ENCODE peak calls at places on chromosomes 16 and 17, in eight cellular contexts. S is SK-N-SH treated with all-trans-retinoic acid at 6 μM for 48 hours; G is stimulated activated naive CD8-positive, alpha-beta T cell treated with anti-CD3 and anti-CD28 coated beads, Interleukin-15, Interleukin-2, amounts not matched to agents 100 U/mL and 50 U/mL, for 24 hours; F is HCT116; B is right cardiac atrium; J is RWPE2; Q is CD8-positive, alpha-beta T cell; L is Right ventricle myocardium inferior. P is an unnamed sample.

GRCh38 chr16:3863587-3863986 is 16.9 kb downstream of the CREBBP start:
- ATAC-seq in S (no peak), G (no peak), F (peak), B (peak), J (no peak), Q (no peak), L (peak), P (no peak)

GRCh38 chr16:58000706-58001676 is at the start of gene USB1:
- ATAC-seq in S (peak), G (peak), F (peak), B (peak), J (peak), Q (peak), L (peak), P (peak)

GRCh38 chr16:82361885-82362284 is 191.9 kb upstream of the MPHOSPH6 start:
- ATAC-seq in S (no peak), G (no peak), F (no peak), B (no peak), J (no peak), Q (no peak), L (no peak), P (no peak)

GRCh38 chr17:29671661-29672060 is 48.9 kb upstream of the CORO6 start:
- ATAC-seq in S (no peak), G (no peak), F (no peak), B (no peak), J (no peak), Q (no peak), L (no peak), P (no peak)

GRCh38 chr17:37743612-37743874 is 1.3 kb downstream of the HNF1B start:
- ATAC-seq in S (no peak), G (no peak), F (peak), B (peak), J (no peak), Q (no peak), L (peak), P (no peak)

GRCh38 chr16:55000595-55000994 is 69.9 kb downstream of the IRX5 start:
- ATAC-seq in S (no peak), G (no peak), F (no peak), B (no peak), J (peak), Q (no peak), L (no peak), P (no peak)

GRCh38 chr17:64115043-64115698 is 14.8 kb downstream of the ERN1 start:
- ATAC-seq in S (no peak), G (no peak), F (no peak), B (peak), J (peak), Q (no peak), L (no peak), P (no peak)

GRCh38 chr16:68257251-68257905 is 6.9 kb upstream of the SLC7A6 start:
- ATAC-seq in S (no peak), G (no peak), F (no peak), B (no peak), J (no peak), Q (peak), L (no peak), P (no peak)

GRCh38 chr17:11853321-11854151 is 143.7 kb downstream of the ZNF18 start:
- ATAC-seq in S (no peak), G (no peak), F (no peak), B (peak), J (no peak), Q (no peak), L (peak), P (no peak)

GRCh38 chr16:66152841-66153525 is 213.5 kb upstream of the CDH5 start:
- ATAC-seq in S (peak), G (no peak), F (no peak), B (no peak), J (no peak), Q (no peak), L (no peak), P (no peak)

GRCh38 chr16:50227120-50227519 is 39.2 kb upstream of the ADCY7 start:
- ATAC-seq in S (no peak), G (no peak), F (no peak), B (peak), J (no peak), Q (no peak), L (peak), P (no peak)

GRCh38 chr17:27654654-27655524 is 23.9 kb downstream of the LGALS9 start:
- ATAC-seq in S (peak), G (peak), F (peak), B (peak), J (peak), Q (peak), L (no peak), P (peak)

GRCh38 chr17:41681776-41682175 is 6.9 kb upstream of the EIF1 start:
- ATAC-seq in S (no peak), G (no peak), F (no peak), B (no peak), J (no peak), Q (no peak), L (no peak), P (no peak)

GRCh38 chr17:77434136-77435114 is 293.7 kb downstream of the SEC14L1 start:
- ATAC-seq in S (no peak), G (no peak), F (no peak), B (no peak), J (no peak), Q (no peak), L (no peak), P (no peak)

GRCh38 chr16:16143038-16143763 is 80.1 kb downstream of the ABCC6 start:
- ATAC-seq in S (peak), G (no peak), F (peak), B (no peak), J (no peak), Q (no peak), L (no peak), P (no peak)

GRCh38 chr17:37194208-37194607 is 181.6 kb upstream of the C17orf78 start:
- ATAC-seq in S (no peak), G (no peak), F (no peak), B (no peak), J (no peak), Q (no peak), L (no peak), P (no peak)

GRCh38 chr17:9273334-9274118 is 252.2 kb downstream of the NTN1 start:
- ATAC-seq in S (no peak), G (peak), F (no peak), B (peak), J (no peak), Q (no peak), L (peak), P (peak)

GRCh38 chr17:49050611-49051010 is 53.4 kb downstream of the IGF2BP1 start:
- ATAC-seq in S (no peak), G (no peak), F (no peak), B (no peak), J (no peak), Q (no peak), L (no peak), P (no peak)

GRCh38 chr16:12801511-12802042 is 2.1 kb downstream of the CPPED1 start:
- ATAC-seq in S (peak), G (peak), F (no peak), B (no peak), J (peak), Q (no peak), L (no peak), P (no peak)

GRCh38 chr16:78576941-78577340 is 477.5 kb downstream of the WWOX start:
- ATAC-seq in S (no peak), G (peak), F (no peak), B (no peak), J (peak), Q (no peak), L (no peak), P (peak)

GRCh38 chr17:42438600-42439567 is 15.8 kb upstream of the CAVIN1 start:
- ATAC-seq in S (peak), G (no peak), F (peak), B (no peak), J (peak), Q (no peak), L (no peak), P (no peak)

GRCh38 chr17:8941520-8941919 is 24.0 kb downstream of the PIK3R5 start:
- ATAC-seq in S (no peak), G (peak), F (no peak), B (no peak), J (no peak), Q (peak), L (no peak), P (peak)

GRCh38 chr16:85627835-85628556 is 14.9 kb downstream of the GSE1 start:
- ATAC-seq in S (no peak), G (no peak), F (no peak), B (peak), J (no peak), Q (no peak), L (peak), P (no peak)

GRCh38 chr17:38742431-38743308 is 5.5 kb downstream of the PCGF2 start:
- ATAC-seq in S (peak), G (no peak), F (no peak), B (peak), J (peak), Q (no peak), L (peak), P (peak)

GRCh38 chr16:13997933-13998332 is 73.2 kb upstream of the MRTFB start:
- ATAC-seq in S (no peak), G (no peak), F (no peak), B (no peak), J (peak), Q (no peak), L (no peak), P (no peak)

GRCh38 chr17:2723997-2724782 is 12.6 kb upstream of the CLUH start:
- ATAC-seq in S (no peak), G (peak), F (peak), B (peak), J (peak), Q (no peak), L (peak), P (peak)

GRCh38 chr17:58229881-58230280 is 8.5 kb upstream of the LPO start:
- ATAC-seq in S (no peak), G (no peak), F (no peak), B (no peak), J (no peak), Q (no peak), L (no peak), P (no peak)

GRCh38 chr17:21532763-21533385 is 156.7 kb downstream of the KCNJ12 start:
- ATAC-seq in S (no peak), G (peak), F (no peak), B (no peak), J (no peak), Q (no peak), L (no peak), P (no peak)

GRCh38 chr16:8885674-8886592 is 3.8 kb downstream of the LITAFD start:
- ATAC-seq in S (peak), G (no peak), F (peak), B (peak), J (peak), Q (no peak), L (peak), P (peak)

GRCh38 chr16:22969567-22969966 is 155.6 kb downstream of the HS3ST2 start:
- ATAC-seq in S (no peak), G (no peak), F (no peak), B (peak), J (peak), Q (no peak), L (no peak), P (no peak)

GRCh38 chr16:79191933-79192332 is 408.6 kb downstream of the MAF start:
- ATAC-seq in S (no peak), G (no peak), F (no peak), B (peak), J (no peak), Q (no peak), L (no peak), P (no peak)